ENCODE peak calls at places on chromosomes 12 and 14, in seven cellular contexts. A is tibial nerve, N is endodermal cell, K is fibroblast of mammary gland, I is choroid plexus epithelial cell, Z is lower lobe of right lung, S is HFF-Myc. T is an unnamed sample.

GRCh38 chr14:94673781-94674231 is 61.6 kb downstream of the SERPINA3 start:
- DNase-seq in N (no peak), K (no peak), S (no peak), A (no peak), Z (no peak), I (peak; percentile 71), T (no peak)

GRCh38 chr14:75274899-75275569 is 3.6 kb upstream of the FOS start:
- DNase-seq in K (peak; percentile 51), S (no peak), A (peak; percentile 77), Z (peak; percentile 86), I (peak; percentile 99), N (peak; percentile 26), T (peak; percentile 95)

GRCh38 chr12:71878208-71878607 is 38.6 kb downstream of the TBC1D15 start:
- DNase-seq in S (no peak), K (no peak), N (no peak), A (no peak), I (no peak), Z (no peak), T (no peak)

GRCh38 chr14:69013943-69014782 is 35.1 kb upstream of the ACTN1 start:
- DNase-seq in A (no peak), Z (peak; percentile 95), I (peak; percentile 66), K (peak; percentile 50), S (peak; percentile 37), N (peak; percentile 91), T (peak; percentile 78)

GRCh38 chr12:26809611-26810298 is 23.2 kb downstream of the ITPR2 start:
- DNase-seq in A (no peak), S (no peak), N (no peak), Z (no peak), K (no peak), I (no peak), T (no peak)

GRCh38 chr12:69540606-69541386 is 44.5 kb upstream of the CCT2 start:
- DNase-seq in N (no peak), I (peak; percentile 81), A (no peak), K (peak; percentile 50), S (peak; percentile 53), Z (no peak), T (peak; percentile 74)

GRCh38 chr12:126248871-126249403 is 1183.7 kb downstream of the AACS start:
- DNase-seq in K (no peak), A (no peak), N (no peak), I (peak; percentile 10), Z (no peak), S (no peak), T (no peak)

GRCh38 chr14:94129111-94129757 is at the start of gene IFI27L2:
- DNase-seq in S (no peak), Z (peak; percentile 77), A (peak; percentile 67), K (peak; percentile 82), N (peak; percentile 96), I (peak; percentile 81), T (peak; percentile 83)

GRCh38 chr14:66758031-66758613 is 250.2 kb downstream of the GPHN start:
- DNase-seq in N (peak; percentile 56), I (no peak), K (no peak), A (no peak), S (no peak), Z (no peak), T (no peak)

GRCh38 chr12:130537051-130537450 is 179.0 kb downstream of the RIMBP2 start:
- DNase-seq in Z (no peak), I (no peak), K (no peak), A (no peak), S (no peak), N (no peak), T (no peak)

GRCh38 chr12:53842686-53843085 is 90.9 kb upstream of the CISTR start:
- DNase-seq in A (no peak), K (no peak), Z (no peak), N (no peak), I (no peak), S (no peak), T (no peak)

GRCh38 chr14:54322241-54322640 is 74.6 kb upstream of the CDKN3 start:
- DNase-seq in Z (no peak), S (no peak), N (no peak), A (no peak), K (no peak), I (no peak), T (no peak)

GRCh38 chr14:26872930-26873470 is 275.2 kb upstream of the NOVA1 start:
- DNase-seq in K (no peak), N (no peak), Z (no peak), S (no peak), I (no peak), A (no peak), T (no peak)

GRCh38 chr12:92210062-92210461 is 64.4 kb upstream of the BTG1 start:
- DNase-seq in Z (no peak), I (no peak), S (no peak), A (no peak), K (no peak), N (no peak), T (no peak)

GRCh38 chr12:30902606-30903005 is 23.9 kb upstream of the TSPAN11 start:
- DNase-seq in Z (no peak), S (no peak), K (peak; percentile 42), A (no peak), N (no peak), I (no peak), T (no peak)

GRCh38 chr14:86575141-86575540 is 1045.2 kb downstream of the FLRT2 start:
- DNase-seq in K (peak; percentile 33), N (no peak), A (no peak), S (no peak), I (peak; percentile 1), Z (no peak), T (no peak)

GRCh38 chr12:57195655-57196371 is 20.8 kb upstream of the NXPH4 start:
- DNase-seq in N (no peak), I (no peak), A (no peak), K (no peak), Z (no peak), S (no peak), T (no peak)

DNA sequence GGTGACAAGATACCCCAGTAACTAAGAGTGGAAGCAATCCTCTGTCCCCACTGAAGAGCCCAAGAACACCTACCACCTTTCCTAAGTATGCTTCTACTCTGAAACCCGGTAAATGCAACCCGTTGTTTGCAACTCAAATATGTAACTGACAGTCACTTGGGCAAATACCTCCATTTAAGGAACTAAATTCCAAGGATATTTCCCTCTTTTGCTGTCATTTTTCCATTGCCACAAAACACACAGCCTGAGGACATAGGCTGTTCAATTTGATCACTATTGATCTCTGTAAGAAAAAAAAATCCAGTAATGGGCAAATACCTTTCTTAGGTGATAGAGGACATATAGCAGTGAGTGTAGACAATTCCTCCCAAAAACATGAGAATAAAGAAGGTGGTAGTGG is 6.6 kb upstream of the PHLDA1 start:
- DNase-seq in I (no peak), N (no peak), S (no peak), K (no peak), A (no peak), Z (no peak), T (no peak)
- H3K4me3 ChIP-seq in I (no peak overlapping the region), N (no peak overlapping the region), S (no peak overlapping the region), K (no peak overlapping the region), A (no peak overlapping the region), Z (no peak overlapping the region), T (no peak overlapping the region)

GRCh38 chr14:105168979-105169507 is 467 bp upstream of the JAG2 start:
- DNase-seq in Z (no peak), N (peak; percentile 90), S (no peak), A (no peak), I (no peak), K (no peak), T (no peak)
- TF ChIP-seq CTCF in Z (peak; percentile 51), N (peak; percentile 88), S (peak; percentile 57), A (no peak), I (peak; percentile 55), K (peak; percentile 23), T (peak; percentile 42)

GRCh38 chr14:76947838-76948184 is 80.7 kb downstream of the IRF2BPL start:
- DNase-seq in A (no peak), S (no peak), N (no peak), Z (no peak), I (no peak), K (no peak), T (no peak)

GRCh38 chr14:76946753-76947077 is 81.8 kb downstream of the IRF2BPL start:
- DNase-seq in I (no peak), S (no peak), K (no peak), A (no peak), N (no peak), Z (no peak), T (no peak)

GRCh38 chr14:76948976-76949375 is 79.5 kb downstream of the IRF2BPL start:
- DNase-seq in I (no peak), K (no peak), S (no peak), A (no peak), Z (no peak), N (no peak), T (no peak)

GRCh38 chr14:76948213-76948947 is 80.1 kb downstream of the IRF2BPL start:
- DNase-seq in S (no peak), K (no peak), N (peak; percentile 70), A (no peak), Z (peak; percentile 59), I (no peak), T (no peak)

DNA sequence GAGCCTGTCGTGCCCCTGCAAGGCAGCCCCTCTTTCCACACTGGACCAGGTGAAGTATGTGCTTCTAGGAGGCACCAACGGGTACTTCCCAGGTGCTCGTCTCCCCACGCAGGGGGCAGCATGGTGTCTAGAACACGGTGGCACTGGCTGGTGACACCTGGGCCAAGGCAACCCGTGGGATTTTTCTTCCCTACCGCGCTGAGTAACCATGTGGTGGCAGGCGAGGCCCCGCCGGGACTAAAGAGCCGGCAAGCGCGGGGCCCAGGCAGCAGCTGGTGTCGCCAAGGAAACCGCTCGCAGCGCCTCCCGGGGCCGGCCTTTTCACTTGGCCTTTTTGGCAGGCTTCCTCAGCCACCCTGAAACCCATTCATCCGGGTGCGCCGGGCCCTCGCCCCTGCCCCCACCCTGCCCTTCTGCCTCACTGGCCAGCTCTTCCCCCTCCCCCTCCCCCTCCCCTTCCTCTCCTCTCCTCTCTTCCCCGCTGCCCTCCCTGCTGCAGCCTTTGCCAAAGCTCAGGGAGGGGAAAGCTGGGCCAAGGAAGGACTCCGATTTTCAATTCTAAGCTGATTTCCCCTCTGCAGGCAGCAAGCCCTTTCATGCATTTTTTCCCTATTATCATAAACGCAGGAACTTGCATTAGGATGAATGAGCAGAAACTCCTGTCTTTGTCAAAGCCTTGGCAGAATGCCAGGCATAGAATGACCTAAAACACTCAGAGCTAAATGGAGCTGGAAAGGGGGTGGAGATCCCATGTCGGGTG is 81.2 kb downstream of the IRF2BPL start:
- DNase-seq in I (peak; percentile 83), K (peak; percentile 86), A (peak; percentile 60), N (peak; percentile 97), S (no peak), Z (peak; percentile 94), T (peak; percentile 88)
- H3K4me3 ChIP-seq in I (no peak overlapping the region), K (no peak overlapping the region), A (no peak overlapping the region), N (no peak overlapping the region), S (no peak overlapping the region), Z (peak overlapping the region; percentile 23), T (no peak overlapping the region)

GRCh38 chr14:77299776-77300175 is 20.9 kb downstream of the POMT2 start:
- DNase-seq in N (no peak), S (no peak), A (no peak), K (no peak), I (no peak), Z (no peak), T (no peak)

GRCh38 chr14:77301103-77301502 is 19.6 kb downstream of the POMT2 start:
- DNase-seq in I (peak; percentile 95), A (peak; percentile 85), Z (peak; percentile 61), N (peak; percentile 97), S (no peak), K (peak; percentile 87), T (peak; percentile 91)

GRCh38 chr14:77303417-77304156 is 17.1 kb downstream of the POMT2 start:
- DNase-seq in Z (no peak), S (peak; percentile 56), A (no peak), N (no peak), I (peak; percentile 97), K (peak; percentile 97), T (peak; percentile 97)

GRCh38 chr14:77305696-77306095 is 15.0 kb downstream of the POMT2 start:
- DNase-seq in I (no peak), A (no peak), Z (no peak), S (no peak), N (no peak), K (no peak), T (no peak)

GRCh38 chr14:77302926-77303325 is 17.8 kb downstream of the POMT2 start:
- DNase-seq in N (no peak), S (no peak), A (no peak), I (peak; percentile 57), K (peak; percentile 81), Z (no peak), T (peak; percentile 85)
- TF ChIP-seq CTCF in N (peak; percentile 29), S (no peak), A (no peak), I (no peak), K (no peak), Z (no peak), T (no peak)